ENCODE peak calls at places on chromosomes 5 and 9, in six cellular contexts. R, G, P, T, D and B are unnamed samples.

GRCh38 chr9:93209097-93209496 is 25.2 kb downstream of the WNK2 start:
- DNase-seq in R (no peak), G (no peak), P (no peak), T (no peak), D (no peak), B (no peak)

GRCh38 chr9:110744753-110745522 is 76.3 kb downstream of the MUSK start:
- DNase-seq in R (peak), G (no peak), P (peak), T (no peak), D (peak), B (no peak)

GRCh38 chr9:78280982-78281668 is 15.8 kb upstream of the PSAT1 start:
- DNase-seq in R (peak), G (peak), P (peak), T (no peak), D (peak), B (peak)

GRCh38 chr9:8014987-8015682 is 215.6 kb upstream of the DMAC1 start:
- DNase-seq in R (no peak), G (no peak), P (no peak), T (no peak), D (no peak), B (no peak)

GRCh38 chr5:153157156-153157555 is 333.3 kb upstream of the GRIA1 start:
- DNase-seq in R (no peak), G (no peak), P (no peak), T (no peak), D (peak), B (no peak)

GRCh38 chr9:131398204-131398603 is 4.3 kb downstream of the PRRC2B start:
- DNase-seq in R (no peak), G (no peak), P (no peak), T (peak), D (no peak), B (no peak)

GRCh38 chr5:108432024-108432423 is 50.1 kb upstream of the FBXL17 start:
- DNase-seq in R (peak), G (no peak), P (peak), T (no peak), D (peak), B (no peak)

GRCh38 chr9:36292641-36293040 is 34.4 kb upstream of the GNE start:
- DNase-seq in R (no peak), G (no peak), P (no peak), T (no peak), D (no peak), B (no peak)

GRCh38 chr5:141902416-141902815 is 21.3 kb upstream of the DELE1 start:
- DNase-seq in R (no peak), G (no peak), P (no peak), T (no peak), D (no peak), B (no peak)

GRCh38 chr5:57692582-57693487 is 210.2 kb upstream of the ACTBL2 start:
- DNase-seq in R (peak), G (peak), P (peak), T (no peak), D (peak), B (no peak)

GRCh38 chr9:134239939-134240338 is 75.6 kb upstream of the RNU6ATAC start:
- DNase-seq in R (no peak), G (no peak), P (no peak), T (no peak), D (no peak), B (no peak)

GRCh38 chr5:142660731-142661130 is 25.2 kb downstream of the FGF1 start:
- DNase-seq in R (no peak), G (no peak), P (no peak), T (no peak), D (no peak), B (no peak)

GRCh38 chr5:116084231-116084630 is 594 bp upstream of the COMMD10 start:
- DNase-seq in R (peak), G (no peak), P (peak), T (no peak), D (peak), B (no peak)

GRCh38 chr9:83220737-83221136 is 157.8 kb upstream of the RASEF start:
- DNase-seq in R (peak), G (no peak), P (peak), T (no peak), D (peak), B (no peak)

GRCh38 chr5:71922584-71923106 is 184.6 kb upstream of the MAP1B start:
- DNase-seq in R (peak), G (no peak), P (peak), T (no peak), D (peak), B (no peak)

GRCh38 chr5:945691-946541 is 53.2 kb downstream of the TRIP13 start:
- DNase-seq in R (no peak), G (no peak), P (peak), T (no peak), D (no peak), B (no peak)

GRCh38 chr9:37300620-37301368 is 121.7 kb upstream of the GRHPR start:
- DNase-seq in R (peak), G (no peak), P (peak), T (no peak), D (peak), B (no peak)

GRCh38 chr5:165304193-165304820 is 1798.9 kb downstream of the MAT2B start:
- DNase-seq in R (peak), G (no peak), P (no peak), T (no peak), D (no peak), B (no peak)

GRCh38 chr5:77963795-77964194 is 187.7 kb upstream of the TBCA start:
- DNase-seq in R (no peak), G (no peak), P (no peak), T (no peak), D (no peak), B (no peak)

GRCh38 chr5:139848508-139849100 is 53.0 kb downstream of the PSD2 start:
- DNase-seq in R (no peak), G (no peak), P (no peak), T (no peak), D (no peak), B (no peak)

GRCh38 chr5:141800629-141801028 is 77.6 kb downstream of the PCDH1 start:
- DNase-seq in R (no peak), G (no peak), P (no peak), T (no peak), D (peak), B (no peak)

GRCh38 chr5:55234171-55234700 is 828 bp upstream of the CCNO start:
- DNase-seq in R (peak), G (no peak), P (peak), T (peak), D (peak), B (no peak)

GRCh38 chr5:143182901-143183820 is 220.3 kb downstream of the NR3C1 start:
- DNase-seq in R (peak), G (no peak), P (no peak), T (peak), D (no peak), B (no peak)

GRCh38 chr9:132943677-132944293 is 631 bp downstream of the TSC1 start:
- DNase-seq in R (no peak), G (no peak), P (no peak), T (no peak), D (no peak), B (no peak)

GRCh38 chr5:56512314-56512996 is 279.3 kb upstream of the ANKRD55 start:
- DNase-seq in R (no peak), G (no peak), P (no peak), T (no peak), D (no peak), B (no peak)

GRCh38 chr5:15783734-15784133 is 283.8 kb downstream of the FBXL7 start:
- DNase-seq in R (no peak), G (no peak), P (no peak), T (no peak), D (no peak), B (no peak)

GRCh38 chr9:135671591-135672041 is 8.5 kb downstream of the LCN9 start:
- DNase-seq in R (no peak), G (no peak), P (no peak), T (no peak), D (no peak), B (no peak)
- TF ChIP-seq CTCF in R (no peak), G (no peak), P (no peak), T (peak), D (no peak), B (no peak)

DNA sequence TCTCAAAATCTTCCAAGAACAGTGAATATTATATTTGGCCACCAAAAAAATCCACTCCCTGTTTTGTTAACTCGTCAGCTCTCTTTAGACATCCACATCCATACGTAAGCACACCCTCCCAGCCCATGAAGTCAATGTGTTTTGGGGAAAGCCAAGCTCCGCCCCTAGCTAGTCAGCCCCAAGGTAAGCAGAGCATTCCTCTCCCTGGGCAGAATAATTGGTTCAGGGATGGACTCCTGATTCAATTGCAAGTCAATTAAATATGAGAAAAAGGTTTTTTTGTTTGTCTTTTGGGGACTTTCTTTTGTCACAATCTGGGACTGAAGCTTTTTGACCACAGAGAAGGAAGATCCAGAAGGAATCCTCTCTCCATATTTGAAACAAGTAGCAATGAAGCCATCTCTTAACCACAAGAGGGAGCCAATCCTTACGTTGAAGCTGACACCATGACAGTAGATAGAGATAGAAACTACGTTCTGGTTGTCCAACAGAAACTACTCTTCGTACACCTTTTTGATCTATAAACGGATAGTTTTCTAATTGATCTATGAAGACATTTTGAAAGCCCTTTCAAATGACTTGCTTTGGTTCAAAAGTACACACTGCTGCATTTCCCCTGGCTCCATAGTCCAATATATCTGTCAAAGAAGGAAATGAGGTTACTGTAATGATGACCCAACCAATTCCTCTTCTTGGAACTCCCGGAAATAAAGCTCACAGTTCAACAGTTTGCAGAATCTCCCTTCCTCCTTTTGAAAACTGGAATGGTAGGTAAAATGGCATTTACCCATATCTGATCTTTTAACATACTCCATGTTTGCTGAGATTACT is 166.4 kb downstream of the TLE1 start:
- DNase-seq in R (peak), G (no peak), P (peak), T (peak), D (peak), B (no peak)
- TF ChIP-seq CTCF in R (peak), G (no peak), P (peak), T (peak), D (peak), B (no peak)

GRCh38 chr9:12726795-12727194 is 33.6 kb downstream of the TYRP1 start:
- DNase-seq in R (no peak), G (no peak), P (no peak), T (no peak), D (no peak), B (no peak)

GRCh38 chr9:12720551-12720950 is 27.4 kb downstream of the TYRP1 start:
- DNase-seq in R (no peak), G (no peak), P (no peak), T (no peak), D (no peak), B (no peak)

GRCh38 chr9:12722131-12722530 is 28.9 kb downstream of the TYRP1 start:
- DNase-seq in R (no peak), G (no peak), P (no peak), T (no peak), D (peak), B (no peak)

GRCh38 chr9:12719431-12719830 is 26.2 kb downstream of the TYRP1 start:
- DNase-seq in R (peak), G (no peak), P (peak), T (peak), D (peak), B (no peak)

DNA sequence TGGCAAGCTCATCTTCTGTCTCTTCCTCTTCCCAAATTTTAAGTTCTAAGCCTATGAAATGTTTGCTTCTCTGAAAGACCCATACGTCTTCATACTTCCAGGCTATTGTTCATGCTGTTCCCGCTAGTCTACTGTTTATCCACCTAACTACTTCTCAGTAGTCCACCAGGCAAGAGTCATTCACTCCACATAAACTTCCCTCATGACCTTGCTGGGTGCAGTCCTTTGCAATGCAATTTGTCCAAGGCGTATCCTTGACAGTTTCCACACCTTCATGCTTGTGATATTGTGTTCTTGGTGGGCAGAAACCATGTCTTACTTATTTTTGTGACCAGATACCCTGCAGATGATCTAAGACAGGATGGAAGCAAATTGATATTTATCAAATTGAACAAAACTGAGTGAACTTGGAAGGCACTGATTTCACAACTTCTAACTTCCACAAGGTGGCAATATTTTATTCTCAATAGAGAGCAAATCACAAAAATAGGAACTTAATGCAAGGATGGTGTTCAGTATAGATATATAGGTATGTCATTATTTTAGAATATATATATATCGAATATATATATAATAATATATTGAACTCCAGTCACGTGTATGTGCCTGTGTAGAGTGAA is 30.3 kb downstream of the TYRP1 start:
- DNase-seq in R (peak), G (no peak), P (peak), T (peak), D (peak), B (no peak)
- TF ChIP-seq CTCF in R (peak), G (no peak), P (peak), T (peak), D (peak), B (peak)

GRCh38 chr5:150075233-150075632 is 11.1 kb downstream of the CSF1R start:
- DNase-seq in R (no peak), G (no peak), P (no peak), T (no peak), D (no peak), B (no peak)

GRCh38 chr5:150073677-150074076 is 12.7 kb downstream of the CSF1R start:
- DNase-seq in R (no peak), G (no peak), P (no peak), T (no peak), D (no peak), B (no peak)

GRCh38 chr5:150077060-150077459 is 9.3 kb downstream of the CSF1R start:
- DNase-seq in R (no peak), G (no peak), P (no peak), T (no peak), D (no peak), B (no peak)

GRCh38 chr5:150077996-150078801 is 8.2 kb downstream of the CSF1R start:
- DNase-seq in R (no peak), G (no peak), P (no peak), T (no peak), D (no peak), B (peak)

GRCh38 chr5:150075806-150076205 is 10.5 kb downstream of the CSF1R start:
- DNase-seq in R (no peak), G (no peak), P (no peak), T (no peak), D (no peak), B (peak)
- TF ChIP-seq CTCF in R (no peak), G (no peak), P (peak), T (no peak), D (no peak), B (no peak)

DNA sequence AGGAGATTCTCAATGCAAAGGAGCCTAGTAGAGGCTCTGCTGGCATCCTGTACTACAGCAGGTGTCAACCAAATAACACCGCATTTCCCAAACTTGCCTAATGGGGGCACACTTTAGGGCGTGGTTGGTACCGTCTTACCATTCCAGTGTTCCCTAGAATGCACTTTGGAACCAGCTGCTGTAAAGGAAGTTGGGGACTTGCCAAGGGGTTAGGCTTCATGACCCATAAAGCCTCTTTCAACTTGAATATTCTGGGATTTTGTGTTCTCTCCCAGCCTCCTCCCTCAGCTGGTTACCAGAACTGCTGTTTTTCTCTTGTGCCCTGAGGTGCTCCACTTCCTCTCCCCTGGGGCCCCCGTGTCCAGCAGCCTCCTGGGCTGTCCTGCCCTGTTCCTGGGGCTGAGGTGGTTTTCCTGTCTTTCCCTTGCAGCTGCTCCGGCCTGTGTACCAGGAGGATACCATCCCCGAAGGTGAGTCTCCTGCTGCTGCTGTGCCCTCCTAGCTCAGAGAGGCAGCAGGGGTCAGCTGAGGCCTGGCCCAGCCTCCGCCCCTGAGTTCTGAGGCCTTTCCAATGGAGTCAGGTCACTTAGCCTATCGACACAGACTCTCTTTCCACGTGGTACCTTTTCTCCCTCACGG is 44.7 kb downstream of the RGS3 start:
- DNase-seq in R (no peak), G (no peak), P (no peak), T (no peak), D (no peak), B (no peak)
- TF ChIP-seq CTCF in R (peak), G (no peak), P (peak), T (no peak), D (no peak), B (no peak)

GRCh38 chr5:80487829-80488708 is at the start of gene FAM151B:
- DNase-seq in R (peak), G (peak), P (peak), T (peak), D (peak), B (peak)
- TF ChIP-seq CTCF in R (peak), G (no peak), P (no peak), T (peak), D (peak), B (no peak)

DNA sequence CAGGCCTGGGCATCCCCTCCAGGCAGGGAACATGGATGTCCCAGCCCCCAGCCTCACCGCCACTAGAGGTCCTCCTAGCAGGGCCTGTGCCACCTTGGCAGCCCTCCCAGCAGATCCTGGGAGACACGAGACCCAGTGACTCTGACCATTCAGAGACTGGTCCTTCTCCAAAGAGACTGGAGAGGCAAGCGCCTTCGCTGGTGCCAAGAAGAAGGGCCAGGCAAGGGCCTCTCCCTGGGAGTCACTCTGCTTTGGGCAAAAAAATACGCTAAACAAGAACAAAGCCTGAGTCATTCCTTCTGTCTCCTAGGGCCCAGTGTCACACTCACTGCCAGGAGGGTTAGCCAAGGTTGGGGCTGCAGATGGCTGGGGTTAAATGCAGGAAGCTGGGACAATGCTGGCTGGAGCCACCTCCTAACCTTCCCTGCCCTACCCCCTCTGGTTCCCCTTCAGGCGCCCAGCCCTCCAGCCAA is 35.3 kb upstream of the SMIM23 start:
- DNase-seq in R (peak), G (no peak), P (no peak), T (no peak), D (peak), B (no peak)
- TF ChIP-seq CTCF in R (no peak), G (no peak), P (peak), T (no peak), D (peak), B (no peak)

DNA sequence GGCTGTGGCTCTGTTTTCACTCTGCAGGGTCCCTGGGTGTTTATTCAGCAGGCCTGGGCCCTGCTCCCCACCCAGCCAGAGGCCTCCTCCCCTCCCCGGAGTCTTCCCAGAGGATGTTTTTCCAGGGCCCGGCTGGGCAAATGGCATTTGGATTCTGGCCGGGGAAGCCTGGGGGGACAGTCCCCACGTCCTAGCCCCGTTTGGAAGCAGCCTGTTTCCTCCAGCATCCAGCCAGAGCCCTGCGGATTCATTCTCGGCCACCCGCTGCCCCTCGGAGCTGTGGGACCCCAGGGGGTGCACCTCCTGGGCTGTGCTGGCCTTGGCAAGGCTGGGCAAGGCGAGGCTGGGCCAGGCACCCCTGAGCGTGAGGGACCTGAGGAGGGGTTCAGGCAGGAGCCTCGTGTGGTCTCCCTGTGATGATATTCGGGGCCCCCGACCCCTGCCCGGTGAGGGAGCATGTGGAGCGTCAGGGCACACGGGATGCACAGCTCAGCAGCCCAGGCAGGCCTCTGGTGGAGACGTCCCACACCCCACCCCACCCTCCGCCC is 48.8 kb upstream of the EGFL7 start:
- DNase-seq in R (no peak), G (no peak), P (peak), T (no peak), D (no peak), B (no peak)
- TF ChIP-seq CTCF in R (no peak), G (no peak), P (no peak), T (no peak), D (no peak), B (no peak)

DNA sequence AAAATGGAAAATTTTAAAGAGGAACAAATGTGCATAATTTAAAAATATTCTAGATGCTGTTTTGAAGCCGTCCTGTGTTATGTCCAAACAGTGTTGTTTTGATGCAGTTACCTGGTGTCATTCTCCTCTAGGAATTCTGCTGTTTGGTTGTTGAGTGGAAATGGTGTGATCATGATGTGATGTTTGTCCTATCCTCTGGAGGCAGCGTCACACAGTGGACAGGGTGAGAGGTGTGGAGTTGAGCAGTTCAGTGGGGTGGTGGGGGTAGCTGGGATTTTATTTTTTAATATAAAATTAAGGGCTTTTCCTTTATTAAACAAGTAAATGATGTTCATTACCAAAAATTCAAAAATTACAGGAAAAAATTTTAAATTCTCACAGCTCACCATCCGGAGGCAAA is 31.2 kb downstream of the PRDM6 start:
- DNase-seq in R (no peak), G (no peak), P (no peak), T (no peak), D (no peak), B (no peak)
- TF ChIP-seq CTCF in R (peak), G (no peak), P (peak), T (no peak), D (peak), B (no peak)

GRCh38 chr9:3243676-3244075 is 282.1 kb downstream of the RFX3 start:
- DNase-seq in R (no peak), G (no peak), P (no peak), T (no peak), D (peak), B (no peak)
- TF ChIP-seq CTCF in R (no peak), G (no peak), P (no peak), T (no peak), D (no peak), B (no peak)